ENCODE peak calls at places on chromosomes 2 and 18, in five cellular contexts. G, S, U, L and N are unnamed samples.

GRCh38 chr2:113390133-113390849 is 47.2 kb upstream of the ZNG1B start:
- DNase-seq in G (peak; percentile 16), S (peak; percentile 42), U (no peak), L (peak; percentile 89), N (peak; percentile 57)

GRCh38 chr2:16687949-16688348 is 22.3 kb upstream of the CYRIA start:
- DNase-seq in G (no peak), S (no peak), U (no peak), L (no peak), N (no peak)

GRCh38 chr2:239295377-239296019 is 105.3 kb downstream of the HDAC4 start:
- DNase-seq in G (no peak), S (no peak), U (no peak), L (peak; percentile 55), N (no peak)

GRCh38 chr2:135797497-135798274 is 39.3 kb downstream of the LCT start:
- DNase-seq in G (peak; percentile 65), S (peak; percentile 71), U (peak; percentile 14), L (peak; percentile 86), N (peak; percentile 57)

GRCh38 chr18:657998-658946 is 819 bp downstream of the TYMS start:
- DNase-seq in G (peak; percentile 36), S (peak; percentile 76), U (no peak), L (peak; percentile 93), N (peak; percentile 89)

GRCh38 chr2:148201075-148202004 is 180.4 kb downstream of the MBD5 start:
- DNase-seq in G (peak; percentile 5), S (no peak), U (no peak), L (peak; percentile 87), N (peak; percentile 40)

GRCh38 chr2:43331428-43331827 is 105.0 kb upstream of the ZFP36L2 start:
- DNase-seq in G (no peak), S (no peak), U (no peak), L (no peak), N (no peak)

GRCh38 chr2:176129013-176129796 is at the start of gene HOXD8:
- DNase-seq in G (no peak), S (no peak), U (no peak), L (peak; percentile 88), N (peak; percentile 71)

GRCh38 chr2:47065771-47066380 is 89.2 kb downstream of the STPG4 start:
- DNase-seq in G (no peak), S (no peak), U (no peak), L (no peak), N (peak; percentile 70)

GRCh38 chr2:23456881-23457760 is 72.1 kb downstream of the KLHL29 start:
- DNase-seq in G (no peak), S (no peak), U (no peak), L (no peak), N (no peak)

GRCh38 chr18:44807766-44808165 is 127.1 kb downstream of the SETBP1 start:
- DNase-seq in G (no peak), S (no peak), U (no peak), L (no peak), N (no peak)

GRCh38 chr2:96655491-96655973 is 13.0 kb downstream of the FER1L5 start:
- DNase-seq in G (no peak), S (no peak), U (no peak), L (no peak), N (no peak)

GRCh38 chr2:16107246-16107645 is 166.9 kb downstream of the MYCN start:
- DNase-seq in G (no peak), S (no peak), U (no peak), L (no peak), N (no peak)

GRCh38 chr18:36460324-36460850 is 162.9 kb downstream of the FHOD3 start:
- DNase-seq in G (no peak), S (no peak), U (no peak), L (no peak), N (no peak)

GRCh38 chr2:39435974-39436591 is 1.0 kb downstream of the MAP4K3 start:
- DNase-seq in G (no peak), S (peak; percentile 26), U (no peak), L (no peak), N (no peak)

GRCh38 chr2:224166661-224167060 is 127.6 kb upstream of the SERPINE2 start:
- DNase-seq in G (no peak), S (no peak), U (no peak), L (no peak), N (no peak)

GRCh38 chr2:126933707-126934106 is 35.0 kb downstream of the TEX51 start:
- DNase-seq in G (no peak), S (no peak), U (no peak), L (no peak), N (no peak)

GRCh38 chr2:214765180-214765579 is 44.3 kb downstream of the BARD1 start:
- DNase-seq in G (no peak), S (no peak), U (no peak), L (no peak), N (no peak)